ENCODE peak calls at places on chromosome 13, in six cellular contexts. Y is progenitor cell of endocrine pancreas, E is Panc1, X is AG04449, R is A549, Q is tibial nerve. J is an unnamed sample.

GRCh38 chr13:112820318-112820717 is 130.5 kb downstream of the ATP11A start:
- DNase-seq in Q (no peak), Y (no peak), X (no peak), R (no peak), E (no peak), J (no peak)

GRCh38 chr13:70088926-70089325 is 18.7 kb upstream of the ATXN8OS start:
- DNase-seq in R (no peak), Y (no peak), Q (no peak), E (no peak), X (no peak), J (no peak)

GRCh38 chr13:38686635-38687245 is at the start of gene FREM2:
- DNase-seq in Y (peak; percentile 86), Q (no peak), R (peak; percentile 23), X (no peak), E (no peak), J (no peak)

GRCh38 chr13:76754414-76754813 is 131.8 kb downstream of the KCTD12 start:
- DNase-seq in Y (no peak), R (no peak), E (no peak), X (no peak), Q (peak; percentile 43), J (no peak)

GRCh38 chr13:97446448-97446847 is 12.5 kb downstream of the RAP2A start:
- DNase-seq in Q (no peak), X (no peak), Y (no peak), E (no peak), R (no peak), J (no peak)

GRCh38 chr13:107275312-107275711 is 707.4 kb upstream of the ARGLU1 start:
- DNase-seq in E (no peak), Y (no peak), X (no peak), Q (no peak), R (no peak), J (no peak)

GRCh38 chr13:98239156-98240076 is 62.3 kb upstream of the RNF113B start:
- DNase-seq in E (no peak), R (no peak), Q (no peak), X (no peak), Y (no peak), J (no peak)

GRCh38 chr13:44703371-44703770 is 127.2 kb upstream of the TSC22D1 start:
- DNase-seq in Y (no peak), X (no peak), Q (no peak), R (no peak), E (no peak), J (no peak)

GRCh38 chr13:30529085-30529815 is 63.5 kb upstream of the HMGB1 start:
- DNase-seq in E (no peak), Y (no peak), X (no peak), Q (no peak), R (peak; percentile 37), J (no peak)

GRCh38 chr13:81987159-81987558 is 1646.2 kb upstream of the SPRY2 start:
- DNase-seq in X (no peak), Q (no peak), Y (no peak), E (no peak), R (no peak), J (no peak)
- TF ChIP-seq CTCF in X (no peak), Q (no peak), Y (no peak), E (no peak), R (no peak), J (no peak)

GRCh38 chr13:32413284-32413683 is 14.6 kb downstream of the N4BP2L1 start:
- DNase-seq in E (no peak), X (no peak), R (no peak), Q (no peak), Y (no peak), J (no peak)

GRCh38 chr13:32414580-32414979 is 13.3 kb downstream of the N4BP2L1 start:
- DNase-seq in E (no peak), R (no peak), Q (no peak), X (no peak), Y (no peak), J (no peak)

GRCh38 chr13:32419862-32420261 is 8.1 kb downstream of the N4BP2L1 start:
- DNase-seq in X (no peak), R (no peak), E (no peak), Q (no peak), Y (no peak), J (no peak)

GRCh38 chr13:32417995-32418394 is 9.9 kb downstream of the N4BP2L1 start:
- DNase-seq in R (no peak), Y (no peak), E (no peak), X (no peak), Q (no peak), J (no peak)

GRCh38 chr13:32415019-32415418 is 12.9 kb downstream of the N4BP2L1 start:
- DNase-seq in X (no peak), E (no peak), Q (no peak), Y (no peak), R (peak; percentile 29), J (no peak)
- TF ChIP-seq CTCF in X (peak; percentile 34), E (peak; percentile 69), Q (no peak), Y (peak; percentile 51), R (peak; percentile 25), J (peak; percentile 44)

GRCh38 chr13:81493144-81493543 is 1152.2 kb upstream of the SPRY2 start:
- DNase-seq in Q (no peak), E (no peak), X (no peak), Y (no peak), R (no peak), J (no peak)

GRCh38 chr13:81488021-81488420 is 1147.1 kb upstream of the SPRY2 start:
- DNase-seq in E (no peak), X (no peak), Y (no peak), Q (no peak), R (no peak), J (no peak)

GRCh38 chr13:81487151-81487550 is 1146.2 kb upstream of the SPRY2 start:
- DNase-seq in X (no peak), E (no peak), R (peak; percentile 50), Q (no peak), Y (no peak), J (no peak)
- TF ChIP-seq CTCF in X (no peak), E (peak; percentile 36), R (no peak), Q (no peak), Y (peak; percentile 58), J (no peak)

DNA sequence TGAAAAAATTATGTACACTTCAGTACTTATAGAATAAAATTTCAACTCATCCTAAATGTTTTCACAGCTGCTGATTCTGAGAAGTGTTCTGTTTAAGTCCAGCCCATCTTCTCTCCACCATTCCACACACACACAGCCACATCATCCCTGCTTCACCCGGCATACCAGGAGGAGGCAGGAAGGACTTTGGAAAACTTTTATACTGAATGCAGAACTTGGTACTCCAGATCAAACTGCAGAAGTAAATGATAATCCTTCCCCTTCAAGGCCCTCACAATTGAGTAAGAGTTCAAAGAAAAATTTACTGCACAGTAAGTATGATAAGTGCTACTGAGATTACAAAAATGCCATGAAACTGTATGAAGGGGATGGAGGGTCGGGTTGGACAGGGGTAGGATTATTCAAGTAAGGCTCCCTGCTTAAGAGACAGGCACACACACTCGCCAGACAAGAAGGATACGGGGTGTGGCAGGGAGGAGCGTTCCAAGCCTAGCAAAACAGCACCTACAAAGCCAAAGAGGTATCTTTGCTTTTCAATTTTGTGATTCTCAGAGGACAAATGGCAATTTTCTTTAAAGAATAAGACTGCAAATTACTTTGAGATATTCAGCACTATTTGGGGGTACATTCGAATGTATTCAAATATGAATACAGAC is 2.6 kb downstream of the USP12 start:
- DNase-seq in R (no peak), Y (no peak), X (no peak), Q (no peak), E (no peak), J (no peak)
- TF ChIP-seq CTCF in R (no peak), Y (no peak), X (no peak), Q (no peak), E (no peak), J (no peak)

GRCh38 chr13:110830800-110831371 is 84.0 kb downstream of the ANKRD10 start:
- DNase-seq in Y (no peak), R (no peak), E (no peak), X (no peak), Q (no peak), J (no peak)

GRCh38 chr13:110830331-110830730 is 84.5 kb downstream of the ANKRD10 start:
- DNase-seq in X (no peak), Y (no peak), R (no peak), Q (no peak), E (no peak), J (no peak)

GRCh38 chr13:110829486-110829885 is 85.4 kb downstream of the ANKRD10 start:
- DNase-seq in R (no peak), X (no peak), Y (no peak), Q (no peak), E (no peak), J (no peak)

GRCh38 chr13:110826861-110827672 is 87.8 kb downstream of the ANKRD10 start:
- DNase-seq in Y (no peak), X (no peak), R (no peak), E (no peak), Q (no peak), J (no peak)

GRCh38 chr13:110828705-110829104 is 86.2 kb downstream of the ANKRD10 start:
- DNase-seq in Q (no peak), Y (no peak), R (peak; percentile 28), E (no peak), X (no peak), J (no peak)
- TF ChIP-seq CTCF in Q (no peak), Y (no peak), R (no peak), E (no peak), X (no peak), J (no peak)